ENCODE peak calls at places on chromosomes 1 and 21, in nine cellular contexts. One of them, this sample, is unnamed.

GRCh38 chr1:162117039-162117816 is 47.7 kb downstream of the NOS1AP start:
- DNase-seq in Calu3: no peak
- DNase-seq in AG10803: no peak
- DNase-seq in GM23338: no peak
- DNase-seq in fibroblast of mammary gland: no peak
- DNase-seq in body of pancreas: no peak
- DNase-seq in MCF 10A: no peak
- DNase-seq in heart left ventricle: no peak
- DNase-seq in astrocyte of the spinal cord: no peak
- DNase-seq in this sample: no peak

GRCh38 chr1:117237701-117238413 is 27.1 kb upstream of the VTCN1 start:
- DNase-seq in GM23338: peak
- DNase-seq in body of pancreas: peak
- DNase-seq in astrocyte of the spinal cord: no peak
- DNase-seq in Calu3: peak
- DNase-seq in AG10803: peak
- DNase-seq in MCF 10A: peak
- DNase-seq in fibroblast of mammary gland: peak
- DNase-seq in heart left ventricle: no peak
- DNase-seq in this sample: peak

GRCh38 chr21:16775056-16775455 is 737.8 kb upstream of the CXADR start:
- DNase-seq in GM23338: peak
- DNase-seq in Calu3: no peak
- DNase-seq in body of pancreas: peak
- DNase-seq in MCF 10A: no peak
- DNase-seq in heart left ventricle: no peak
- DNase-seq in fibroblast of mammary gland: no peak
- DNase-seq in astrocyte of the spinal cord: no peak
- DNase-seq in AG10803: no peak
- DNase-seq in this sample: no peak

GRCh38 chr1:230066466-230067404 is at the start of gene GALNT2:
- DNase-seq in MCF 10A: peak
- DNase-seq in fibroblast of mammary gland: peak
- DNase-seq in GM23338: peak
- DNase-seq in AG10803: peak
- DNase-seq in astrocyte of the spinal cord: peak
- DNase-seq in Calu3: peak
- DNase-seq in body of pancreas: peak
- DNase-seq in heart left ventricle: peak
- DNase-seq in this sample: peak

GRCh38 chr1:110241516-110241915 is 31.4 kb downstream of the KCNC4 start:
- DNase-seq in heart left ventricle: no peak
- DNase-seq in MCF 10A: no peak
- DNase-seq in fibroblast of mammary gland: no peak
- DNase-seq in AG10803: no peak
- DNase-seq in Calu3: no peak
- DNase-seq in astrocyte of the spinal cord: no peak
- DNase-seq in body of pancreas: no peak
- DNase-seq in GM23338: no peak
- DNase-seq in this sample: no peak

GRCh38 chr1:61318319-61319125 is 236.2 kb downstream of the NFIA start:
- DNase-seq in MCF 10A: peak
- DNase-seq in fibroblast of mammary gland: peak
- DNase-seq in GM23338: no peak
- DNase-seq in body of pancreas: peak
- DNase-seq in astrocyte of the spinal cord: peak
- DNase-seq in heart left ventricle: no peak
- DNase-seq in AG10803: peak
- DNase-seq in Calu3: no peak
- DNase-seq in this sample: no peak

GRCh38 chr1:234875953-234876814 is 252.5 kb downstream of the TOMM20 start:
- DNase-seq in AG10803: no peak
- DNase-seq in astrocyte of the spinal cord: no peak
- DNase-seq in fibroblast of mammary gland: peak
- DNase-seq in heart left ventricle: no peak
- DNase-seq in GM23338: no peak
- DNase-seq in Calu3: peak
- DNase-seq in MCF 10A: peak
- DNase-seq in body of pancreas: peak
- DNase-seq in this sample: no peak

GRCh38 chr1:227546598-227547313 is 16.6 kb upstream of the ZNF678 start:
- DNase-seq in heart left ventricle: no peak
- DNase-seq in astrocyte of the spinal cord: no peak
- DNase-seq in Calu3: no peak
- DNase-seq in AG10803: no peak
- DNase-seq in MCF 10A: no peak
- DNase-seq in fibroblast of mammary gland: no peak
- DNase-seq in GM23338: no peak
- DNase-seq in body of pancreas: no peak
- DNase-seq in this sample: no peak

GRCh38 chr1:182113879-182114626 is 52.5 kb upstream of the ZNF648 start:
- DNase-seq in astrocyte of the spinal cord: peak
- DNase-seq in MCF 10A: no peak
- DNase-seq in body of pancreas: no peak
- DNase-seq in heart left ventricle: no peak
- DNase-seq in fibroblast of mammary gland: no peak
- DNase-seq in Calu3: no peak
- DNase-seq in AG10803: no peak
- DNase-seq in GM23338: no peak
- DNase-seq in this sample: no peak

GRCh38 chr21:35436899-35437298 is 387.8 kb upstream of the RUNX1 start:
- DNase-seq in GM23338: peak
- DNase-seq in fibroblast of mammary gland: no peak
- DNase-seq in Calu3: no peak
- DNase-seq in body of pancreas: no peak
- DNase-seq in AG10803: no peak
- DNase-seq in astrocyte of the spinal cord: no peak
- DNase-seq in heart left ventricle: no peak
- DNase-seq in MCF 10A: peak
- DNase-seq in this sample: no peak

GRCh38 chr1:100428160-100428559 is 75.9 kb downstream of the CDC14A start:
- DNase-seq in MCF 10A: no peak
- DNase-seq in astrocyte of the spinal cord: no peak
- DNase-seq in heart left ventricle: no peak
- DNase-seq in AG10803: no peak
- DNase-seq in GM23338: no peak
- DNase-seq in body of pancreas: no peak
- DNase-seq in Calu3: no peak
- DNase-seq in fibroblast of mammary gland: peak
- DNase-seq in this sample: no peak

GRCh38 chr1:71706030-71706671 is 576.2 kb downstream of the NEGR1 start:
- DNase-seq in Calu3: no peak
- DNase-seq in GM23338: no peak
- DNase-seq in astrocyte of the spinal cord: no peak
- DNase-seq in fibroblast of mammary gland: no peak
- DNase-seq in MCF 10A: no peak
- DNase-seq in AG10803: peak
- DNase-seq in heart left ventricle: no peak
- DNase-seq in body of pancreas: no peak
- DNase-seq in this sample: no peak
- TF ChIP-seq CTCF in Calu3: no peak
- TF ChIP-seq CTCF in GM23338: no peak
- TF ChIP-seq CTCF in astrocyte of the spinal cord: no peak
- TF ChIP-seq CTCF in fibroblast of mammary gland: no peak
- TF ChIP-seq CTCF in MCF 10A: no peak
- TF ChIP-seq CTCF in AG10803: no peak
- TF ChIP-seq CTCF in heart left ventricle: no peak
- TF ChIP-seq CTCF in body of pancreas: no peak
- TF ChIP-seq CTCF in this sample: no peak

GRCh38 chr1:201944002-201944401 is 2.3 kb downstream of the LMOD1 start:
- DNase-seq in astrocyte of the spinal cord: no peak
- DNase-seq in heart left ventricle: no peak
- DNase-seq in AG10803: no peak
- DNase-seq in GM23338: no peak
- DNase-seq in MCF 10A: no peak
- DNase-seq in fibroblast of mammary gland: no peak
- DNase-seq in Calu3: no peak
- DNase-seq in body of pancreas: no peak
- DNase-seq in this sample: no peak

GRCh38 chr1:201945863-201946223 is 505 bp downstream of the LMOD1 start:
- DNase-seq in GM23338: no peak
- DNase-seq in heart left ventricle: no peak
- DNase-seq in body of pancreas: no peak
- DNase-seq in fibroblast of mammary gland: no peak
- DNase-seq in Calu3: no peak
- DNase-seq in AG10803: no peak
- DNase-seq in MCF 10A: no peak
- DNase-seq in astrocyte of the spinal cord: no peak
- DNase-seq in this sample: no peak

GRCh38 chr1:201946224-201946908 is at the start of gene LMOD1:
- DNase-seq in Calu3: peak
- DNase-seq in GM23338: peak
- DNase-seq in fibroblast of mammary gland: peak
- DNase-seq in AG10803: peak
- DNase-seq in heart left ventricle: peak
- DNase-seq in astrocyte of the spinal cord: peak
- DNase-seq in MCF 10A: peak
- DNase-seq in body of pancreas: peak
- DNase-seq in this sample: no peak

GRCh38 chr1:201945157-201945556 is 1.2 kb downstream of the LMOD1 start:
- DNase-seq in body of pancreas: no peak
- DNase-seq in fibroblast of mammary gland: no peak
- DNase-seq in AG10803: no peak
- DNase-seq in GM23338: peak
- DNase-seq in heart left ventricle: no peak
- DNase-seq in MCF 10A: no peak
- DNase-seq in Calu3: no peak
- DNase-seq in astrocyte of the spinal cord: no peak
- DNase-seq in this sample: no peak

DNA sequence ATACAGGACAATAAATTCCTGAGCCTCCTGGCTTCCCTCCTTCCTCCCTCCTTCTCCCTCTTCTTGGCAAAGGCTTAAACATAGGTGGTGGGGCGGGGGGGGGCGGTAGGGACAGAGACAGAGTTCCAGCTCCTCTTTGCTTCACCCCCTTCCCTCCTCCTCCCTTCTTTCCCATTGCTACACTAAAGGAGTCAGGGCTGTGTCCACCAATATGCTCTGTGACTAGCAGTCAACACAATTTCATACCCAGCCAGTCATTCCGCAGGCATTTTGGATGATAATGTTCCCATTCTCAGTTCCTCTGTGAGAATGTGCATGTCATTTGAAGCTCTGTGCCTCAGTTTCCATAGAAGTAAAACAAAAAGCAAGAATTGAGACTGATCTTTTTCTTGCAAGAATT is 1.7 kb downstream of the LMOD1 start:
- DNase-seq in Calu3: no peak
- DNase-seq in AG10803: no peak
- DNase-seq in body of pancreas: no peak
- DNase-seq in MCF 10A: no peak
- DNase-seq in astrocyte of the spinal cord: no peak
- DNase-seq in fibroblast of mammary gland: no peak
- DNase-seq in GM23338: no peak
- DNase-seq in heart left ventricle: no peak
- DNase-seq in this sample: no peak
- TF ChIP-seq CTCF in Calu3: no peak
- TF ChIP-seq CTCF in AG10803: no peak
- TF ChIP-seq CTCF in body of pancreas: no peak
- TF ChIP-seq CTCF in MCF 10A: no peak
- TF ChIP-seq CTCF in astrocyte of the spinal cord: no peak
- TF ChIP-seq CTCF in fibroblast of mammary gland: no peak
- TF ChIP-seq CTCF in GM23338: no peak
- TF ChIP-seq CTCF in heart left ventricle: no peak
- TF ChIP-seq CTCF in this sample: no peak

GRCh38 chr1:1917995-1918900 is 831 bp downstream of the TMEM52 start:
- DNase-seq in AG10803: peak
- DNase-seq in MCF 10A: no peak
- DNase-seq in fibroblast of mammary gland: no peak
- DNase-seq in GM23338: no peak
- DNase-seq in heart left ventricle: no peak
- DNase-seq in astrocyte of the spinal cord: no peak
- DNase-seq in Calu3: no peak
- DNase-seq in body of pancreas: peak
- DNase-seq in this sample: no peak

GRCh38 chr1:1919304-1920056 is 401 bp upstream of the TMEM52 start:
- DNase-seq in astrocyte of the spinal cord: peak
- DNase-seq in heart left ventricle: peak
- DNase-seq in Calu3: peak
- DNase-seq in fibroblast of mammary gland: peak
- DNase-seq in body of pancreas: peak
- DNase-seq in MCF 10A: peak
- DNase-seq in GM23338: peak
- DNase-seq in AG10803: peak
- DNase-seq in this sample: peak

GRCh38 chr1:1917304-1917976 is 1.6 kb downstream of the TMEM52 start:
- DNase-seq in heart left ventricle: no peak
- DNase-seq in astrocyte of the spinal cord: no peak
- DNase-seq in MCF 10A: no peak
- DNase-seq in GM23338: no peak
- DNase-seq in AG10803: no peak
- DNase-seq in Calu3: no peak
- DNase-seq in body of pancreas: peak
- DNase-seq in fibroblast of mammary gland: no peak
- DNase-seq in this sample: no peak

GRCh38 chr1:1920057-1920607 is 1.1 kb upstream of the TMEM52 start:
- DNase-seq in astrocyte of the spinal cord: no peak
- DNase-seq in fibroblast of mammary gland: no peak
- DNase-seq in MCF 10A: no peak
- DNase-seq in body of pancreas: no peak
- DNase-seq in heart left ventricle: no peak
- DNase-seq in Calu3: no peak
- DNase-seq in GM23338: no peak
- DNase-seq in AG10803: no peak
- DNase-seq in this sample: no peak

GRCh38 chr1:1918901-1919303 is at the start of gene TMEM52:
- DNase-seq in AG10803: no peak
- DNase-seq in heart left ventricle: no peak
- DNase-seq in GM23338: peak
- DNase-seq in MCF 10A: no peak
- DNase-seq in astrocyte of the spinal cord: no peak
- DNase-seq in body of pancreas: peak
- DNase-seq in Calu3: no peak
- DNase-seq in fibroblast of mammary gland: no peak
- DNase-seq in this sample: no peak
- TF ChIP-seq CTCF in AG10803: no peak
- TF ChIP-seq CTCF in heart left ventricle: no peak
- TF ChIP-seq CTCF in GM23338: peak
- TF ChIP-seq CTCF in MCF 10A: no peak
- TF ChIP-seq CTCF in astrocyte of the spinal cord: no peak
- TF ChIP-seq CTCF in body of pancreas: no peak
- TF ChIP-seq CTCF in Calu3: no peak
- TF ChIP-seq CTCF in fibroblast of mammary gland: no peak
- TF ChIP-seq CTCF in this sample: no peak

DNA sequence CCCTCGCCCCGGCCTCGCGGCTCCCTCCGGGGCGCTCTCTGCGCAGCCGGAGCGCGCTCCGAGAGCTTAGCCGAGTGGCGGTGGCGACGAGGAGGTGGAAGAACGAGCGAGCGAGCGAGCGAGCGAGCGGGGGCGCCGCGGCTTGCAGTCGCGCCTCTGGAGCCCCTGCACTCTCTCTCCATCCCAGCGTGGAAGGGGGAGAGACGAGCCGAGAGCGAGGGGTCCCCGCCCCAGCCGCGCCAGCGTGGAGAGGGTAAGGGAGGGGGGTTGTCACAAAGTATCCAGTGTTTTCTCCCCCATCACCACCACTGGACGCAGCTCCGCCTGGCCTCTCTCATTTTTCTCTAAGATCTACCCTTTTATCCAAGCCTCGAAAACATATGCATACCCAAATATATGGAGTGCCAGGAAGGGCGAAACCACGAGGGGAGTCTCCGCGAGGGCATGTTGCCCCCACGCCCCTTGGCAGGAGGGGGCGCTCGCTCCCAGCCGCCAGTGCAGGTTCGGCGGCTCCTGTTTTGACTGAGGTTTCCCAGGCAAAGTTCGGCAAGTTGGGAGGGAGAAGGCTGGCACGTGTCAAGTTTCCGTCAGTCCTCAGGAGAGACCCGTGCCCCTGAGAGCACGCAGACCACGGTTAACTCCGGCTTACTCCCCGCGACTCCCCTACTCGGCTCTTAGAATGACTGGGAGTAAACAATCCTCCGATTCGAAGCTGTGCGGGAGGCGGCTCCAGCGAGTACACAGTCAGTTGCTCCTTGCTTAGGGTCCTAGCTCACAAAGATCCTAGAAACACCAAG is 569 bp upstream of the DAB1 start:
- DNase-seq in MCF 10A: no peak
- DNase-seq in body of pancreas: peak
- DNase-seq in GM23338: peak
- DNase-seq in Calu3: peak
- DNase-seq in heart left ventricle: peak
- DNase-seq in astrocyte of the spinal cord: peak
- DNase-seq in AG10803: peak
- DNase-seq in fibroblast of mammary gland: peak
- DNase-seq in this sample: no peak
- TF ChIP-seq CTCF in MCF 10A: no peak
- TF ChIP-seq CTCF in body of pancreas: peak
- TF ChIP-seq CTCF in GM23338: peak
- TF ChIP-seq CTCF in Calu3: peak
- TF ChIP-seq CTCF in heart left ventricle: peak
- TF ChIP-seq CTCF in astrocyte of the spinal cord: peak
- TF ChIP-seq CTCF in AG10803: peak
- TF ChIP-seq CTCF in fibroblast of mammary gland: peak
- TF ChIP-seq CTCF in this sample: no peak